ENCODE peak calls at places on chromosomes 16 and 17, in four cellular contexts. L is heart right ventricle, C is upper lobe of right lung, E is left ventricle myocardium inferior. D is an unnamed sample.
A peak's percentile ranks its signal among the peaks of the same experiment; 100 is the strongest.

GRCh38 chr17:2906907-2907306 is 110.7 kb downstream of the RAP1GAP2 start:
- DNase-seq in E (no peak), C (no peak), L (no peak), D (no peak)

GRCh38 chr17:73548620-73549311 is 95.5 kb downstream of the SDK2 start:
- DNase-seq in E (no peak), L (no peak), C (no peak), D (no peak)

GRCh38 chr16:86768999-86769398 is 190.7 kb downstream of the FOXL1 start:
- DNase-seq in L (no peak), E (no peak), C (no peak), D (peak; percentile 83)

GRCh38 chr17:45812102-45812501 is 28.0 kb downstream of the CRHR1 start:
- DNase-seq in E (no peak), C (no peak), L (no peak), D (no peak)

GRCh38 chr16:81394966-81395655 is 49.5 kb upstream of the CMIP start:
- DNase-seq in L (peak; percentile 67), E (peak; percentile 29), C (no peak), D (peak; percentile 35)

GRCh38 chr17:82283208-82283749 is 9.8 kb upstream of the CSNK1D start:
- DNase-seq in L (no peak), C (no peak), E (no peak), D (no peak)

GRCh38 chr16:76007649-76008048 is 269.6 kb upstream of the CNTNAP4 start:
- DNase-seq in E (no peak), L (no peak), C (no peak), D (no peak)

GRCh38 chr16:86353185-86353584 is 157.1 kb upstream of the FOXF1 start:
- DNase-seq in C (no peak), E (no peak), L (no peak), D (no peak)

GRCh38 chr17:79775635-79776034 is 2.3 kb upstream of the CBX2 start:
- DNase-seq in C (no peak), L (no peak), E (no peak), D (no peak)

GRCh38 chr17:31596382-31597323 is 205.2 kb downstream of the RAB11FIP4 start:
- DNase-seq in E (peak; percentile 76), C (peak; percentile 80), L (peak; percentile 78), D (peak; percentile 61)

GRCh38 chr16:66254106-66254505 is 112.4 kb upstream of the CDH5 start:
- DNase-seq in E (no peak), L (peak; percentile 26), C (peak; percentile 22), D (no peak)

GRCh38 chr16:89297870-89298545 is 80.5 kb downstream of the ZNF778 start:
- DNase-seq in C (no peak), L (no peak), E (no peak), D (no peak)

GRCh38 chr16:20614201-20615141 is 38.3 kb upstream of the ACSM2B start:
- DNase-seq in L (no peak), E (no peak), C (peak; percentile 78), D (peak; percentile 56)

GRCh38 chr16:74726056-74726455 is 25.4 kb upstream of the MLKL start:
- DNase-seq in E (no peak), L (no peak), C (no peak), D (no peak)

GRCh38 chr17:74393323-74393942 is 26.1 kb downstream of the GPR142 start:
- DNase-seq in C (no peak), E (no peak), L (no peak), D (no peak)

GRCh38 chr16:86961133-86961720 is 356.0 kb downstream of the C16orf95 start:
- DNase-seq in E (no peak), C (no peak), L (no peak), D (no peak)

GRCh38 chr17:29619251-29619650 is 3.5 kb downstream of the CORO6 start:
- DNase-seq in E (no peak), C (peak; percentile 43), L (peak; percentile 74), D (no peak)

GRCh38 chr17:69802045-69802740 is 272.8 kb upstream of the KCNJ16 start:
- DNase-seq in C (no peak), E (peak; percentile 17), L (no peak), D (no peak)

GRCh38 chr17:61986898-61987297 is 59.1 kb upstream of the INTS2 start:
- DNase-seq in L (no peak), E (no peak), C (no peak), D (no peak)

DNA sequence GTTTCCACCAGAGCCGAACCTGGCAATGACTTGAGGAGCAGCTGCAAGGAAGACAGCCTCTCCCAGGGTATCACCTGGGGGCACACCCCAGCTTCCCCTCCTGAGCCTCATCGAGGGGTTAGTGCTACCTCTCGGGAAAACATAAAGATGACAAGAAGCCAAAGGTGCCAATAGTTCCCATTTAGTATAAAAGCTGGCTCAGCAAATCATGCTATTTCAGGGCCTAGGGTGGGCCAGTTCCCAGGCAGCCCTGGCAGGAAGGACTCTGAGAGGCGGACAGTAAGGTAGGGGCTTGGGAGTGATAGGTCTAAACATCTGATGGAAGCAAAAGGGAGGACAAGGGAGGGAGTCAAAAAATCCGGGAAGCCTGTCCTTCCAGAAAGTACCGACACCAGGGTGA is 46.2 kb downstream of the SOST start:
- DNase-seq in L (no peak), C (no peak), E (no peak), D (no peak)
- H3K4me1 ChIP-seq in L (peaks cover 18% of the 10 kb centered on the region), C (peaks cover 15% of the 10 kb centered on the region), E (peaks cover 31% of the 10 kb centered on the region), D (no peaks in the 10 kb centered on the region)

GRCh38 chr17:63526861-63527260 is 3.7 kb downstream of the KCNH6 start:
- DNase-seq in E (no peak), L (no peak), C (no peak), D (no peak)

GRCh38 chr17:63528183-63528582 is 5.0 kb downstream of the KCNH6 start:
- DNase-seq in E (no peak), L (no peak), C (no peak), D (no peak)

GRCh38 chr17:63530557-63531021 is 7.4 kb downstream of the KCNH6 start:
- DNase-seq in C (no peak), L (no peak), E (no peak), D (no peak)

GRCh38 chr17:63531022-63531965 is 8.1 kb downstream of the KCNH6 start:
- DNase-seq in L (no peak), E (no peak), C (no peak), D (no peak)

GRCh38 chr17:63529711-63530556 is 6.8 kb downstream of the KCNH6 start:
- DNase-seq in E (no peak), C (no peak), L (no peak), D (no peak)
- TF ChIP-seq CTCF in E (no peak), C (no peak), L (no peak), D (no peak)

GRCh38 chr16:8963010-8963824 is 489 bp downstream of the USP7 start:
- DNase-seq in L (no peak), C (no peak), E (no peak), D (no peak)

GRCh38 chr16:8961811-8962390 is 1.8 kb downstream of the USP7 start:
- DNase-seq in E (no peak), L (no peak), C (no peak), D (no peak)

GRCh38 chr16:8964462-8964861 is 756 bp upstream of the USP7 start:
- DNase-seq in C (no peak), E (no peak), L (no peak), D (no peak)

GRCh38 chr16:8962393-8963009 is 1.2 kb downstream of the USP7 start:
- DNase-seq in L (no peak), E (no peak), C (peak; percentile 69), D (peak; percentile 54)

DNA sequence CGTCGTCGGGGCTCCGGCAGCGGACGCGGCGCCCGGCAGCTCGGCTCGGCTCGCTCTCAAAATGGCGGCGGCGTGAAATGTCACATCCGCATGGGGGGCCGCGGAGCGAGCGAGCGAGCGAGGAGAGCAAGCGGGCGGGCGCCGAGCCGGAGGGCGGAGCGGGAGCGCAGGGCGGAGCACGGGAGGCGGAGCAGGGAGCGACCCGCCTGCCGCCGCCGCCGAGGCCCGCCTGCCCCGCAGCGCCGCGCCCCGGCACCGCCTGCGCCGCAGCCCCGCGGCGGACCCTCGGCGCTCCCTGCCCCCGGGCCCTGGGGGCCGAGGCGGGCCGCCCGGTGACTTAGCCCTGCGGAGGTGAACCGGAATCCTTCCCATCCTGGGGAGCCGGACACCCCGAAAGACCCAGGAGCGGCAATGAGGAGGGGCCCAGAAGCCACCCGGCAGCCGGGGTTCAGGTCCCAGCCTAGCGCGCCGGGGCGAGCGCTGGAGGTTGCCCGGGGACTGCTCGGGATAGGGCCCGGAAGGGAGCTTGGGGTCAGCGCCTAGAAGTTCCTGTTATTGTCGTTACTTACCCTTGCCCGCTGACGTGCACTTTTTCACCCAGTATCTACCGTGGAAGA is at the start of gene USP7:
- DNase-seq in L (peak; percentile 94), E (peak; percentile 95), C (peak; percentile 97), D (peak; percentile 95)
- H3K4me1 ChIP-seq in L (peaks cover 50% of the 10 kb centered on the region), E (peaks cover 46% of the 10 kb centered on the region), C (peaks cover 37% of the 10 kb centered on the region), D (peaks cover 33% of the 10 kb centered on the region)

DNA sequence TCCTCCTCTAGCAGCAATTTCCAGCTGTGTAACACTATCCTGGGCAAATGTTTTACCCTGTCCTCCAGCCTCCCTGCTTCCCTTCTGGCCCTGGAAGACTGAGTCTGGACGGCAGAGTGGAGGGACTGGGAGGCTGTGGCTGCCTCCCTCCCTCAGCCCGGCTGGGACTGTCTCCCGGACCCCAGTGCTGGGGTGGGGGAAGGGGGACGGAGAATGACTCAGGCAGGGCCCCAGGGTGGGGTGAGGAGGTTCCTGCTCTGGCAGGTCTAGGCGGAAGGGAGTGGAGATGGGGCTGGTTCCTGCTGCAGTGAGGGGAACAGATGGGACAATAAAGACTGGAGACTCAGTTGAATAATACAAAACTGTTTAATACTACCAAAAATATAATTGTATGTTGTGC is 2.1 kb downstream of the SOX15 start:
- DNase-seq in E (no peak), C (no peak), L (no peak), D (no peak)
- TF ChIP-seq CTCF in E (no peak), C (no peak), L (no peak), D (no peak)

GRCh38 chr16:11585460-11586374 is 1.0 kb downstream of the LITAF start:
- DNase-seq in C (peak; percentile 73), L (peak; percentile 33), E (peak; percentile 24), D (peak; percentile 68)
- H3K4me1 ChIP-seq in C (peaks cover 33% of the 10 kb centered on the region), L (peaks cover 63% of the 10 kb centered on the region), E (peaks cover 54% of the 10 kb centered on the region), D (no peaks in the 10 kb centered on the region)

GRCh38 chr16:50136399-50136798 is 16.7 kb upstream of the TENT4B start:
- DNase-seq in L (no peak), E (no peak), C (no peak), D (no peak)
- TF ChIP-seq CTCF in L (no peak), E (peak; percentile 11), C (no peak), D (no peak)

GRCh38 chr17:50864747-50865059 is 1.5 kb downstream of the TOB1 start:
- DNase-seq in E (no peak), C (no peak), L (no peak), D (no peak)
- H3K4me1 ChIP-seq in E (peaks cover 75% of the 10 kb centered on the region), C (peaks cover 41% of the 10 kb centered on the region), L (peaks cover 50% of the 10 kb centered on the region), D (no peaks in the 10 kb centered on the region)

GRCh38 chr17:75697651-75698291 is 23.5 kb upstream of the ITGB4 start:
- DNase-seq in L (no peak), C (no peak), E (no peak), D (no peak)
- TF ChIP-seq CTCF in L (no peak), C (no peak), E (no peak), D (no peak)

GRCh38 chr17:10123093-10123492 is 75.3 kb downstream of the GAS7 start:
- DNase-seq in E (no peak), L (no peak), C (no peak), D (no peak)
- H3K4me1 ChIP-seq in E (peaks cover 90% of the 10 kb centered on the region), L (peaks cover 89% of the 10 kb centered on the region), C (peaks cover 43% of the 10 kb centered on the region), D (no peaks in the 10 kb centered on the region)

D was measured in right lobe of liver.